ENCODE peak calls at places on chromosomes 1 and 21, in four cellular contexts. One of them, this sample, is unnamed.

GRCh38 chr1:221921936-221922335 is 180.0 kb upstream of the DUSP10 start:
- DNase-seq in tibial nerve: no peak
- DNase-seq in left lung: no peak
- DNase-seq in HTR-8/SVneo: no peak
- DNase-seq in this sample: no peak

GRCh38 chr1:201450721-201451291 is 18.2 kb downstream of the PHLDA3 start:
- DNase-seq in left lung: peak
- DNase-seq in HTR-8/SVneo: no peak
- DNase-seq in tibial nerve: no peak
- DNase-seq in this sample: no peak

GRCh38 chr21:44555200-44555875 is 3.3 kb downstream of the KRTAP10-3 start:
- DNase-seq in tibial nerve: no peak
- DNase-seq in left lung: peak
- DNase-seq in HTR-8/SVneo: no peak
- DNase-seq in this sample: no peak

GRCh38 chr1:218494449-218494852 is 149.3 kb downstream of the TGFB2 start:
- DNase-seq in left lung: no peak
- DNase-seq in HTR-8/SVneo: no peak
- DNase-seq in tibial nerve: no peak
- DNase-seq in this sample: no peak

GRCh38 chr1:38003261-38004250 is 1.8 kb downstream of the FHL3 start:
- DNase-seq in tibial nerve: no peak
- DNase-seq in left lung: no peak
- DNase-seq in HTR-8/SVneo: no peak
- DNase-seq in this sample: no peak

GRCh38 chr1:82775402-82776000 is 974.8 kb downstream of the ADGRL2 start:
- DNase-seq in left lung: peak
- DNase-seq in HTR-8/SVneo: no peak
- DNase-seq in tibial nerve: no peak
- DNase-seq in this sample: no peak

GRCh38 chr1:233790121-233790520 is 114.4 kb upstream of the SLC35F3 start:
- DNase-seq in tibial nerve: no peak
- DNase-seq in HTR-8/SVneo: no peak
- DNase-seq in left lung: no peak
- DNase-seq in this sample: no peak

GRCh38 chr1:88610687-88611086 is 73.4 kb upstream of the PKN2 start:
- DNase-seq in tibial nerve: no peak
- DNase-seq in HTR-8/SVneo: no peak
- DNase-seq in left lung: no peak
- DNase-seq in this sample: no peak

GRCh38 chr1:101338714-101339430 is 102.1 kb downstream of the S1PR1 start:
- DNase-seq in tibial nerve: no peak
- DNase-seq in left lung: no peak
- DNase-seq in HTR-8/SVneo: no peak
- DNase-seq in this sample: no peak

GRCh38 chr21:41466024-41466820 is 40.2 kb downstream of the MX1 start:
- DNase-seq in left lung: no peak
- DNase-seq in tibial nerve: no peak
- DNase-seq in HTR-8/SVneo: no peak
- DNase-seq in this sample: no peak

This sample was measured in glomerular endothelial cell.